ENCODE peak calls at places on chromosomes 7 and 10, in eight cellular contexts. X is T follicular helper cell; I is dorsolateral prefrontal cortex; B is head of caudate nucleus; P is stimulated activated CD4-positive, alpha-beta T cell treated with anti-CD3 and anti-CD28 coated beads, Interleukin-12 subunit alpha, Interleukin-12 subunit beta, amount 100 ng/mL, for 48 hours; J is NCI-H1417 treated with DMSO at 0.1 percent for 48 hours; T is NCI-H1436; F is T-helper 17 cell. U is an unnamed sample.

GRCh38 chr7:150357771-150358427 is 10.7 kb upstream of the REPIN1 start:
- DNase-seq in P (no peak), T (no peak), X (no peak), F (no peak), J (no peak), B (no peak), I (no peak), U (no peak)

GRCh38 chr10:98173258-98173657 is 38.8 kb downstream of the R3HCC1L start:
- DNase-seq in B (no peak), I (no peak), X (no peak), F (no peak), J (no peak), P (no peak), T (no peak), U (no peak)

GRCh38 chr7:158252081-158252836 is 335.4 kb downstream of the PTPRN2 start:
- DNase-seq in I (peak; percentile 53), T (no peak), P (no peak), J (no peak), F (no peak), B (peak; percentile 52), X (no peak), U (no peak)

GRCh38 chr10:97683556-97684357 is 3.3 kb downstream of the AVPI1 start:
- DNase-seq in I (no peak), F (no peak), J (no peak), P (no peak), X (no peak), B (no peak), T (no peak), U (no peak)

GRCh38 chr7:105797652-105798051 is 78.7 kb downstream of the ATXN7L1 start:
- DNase-seq in X (no peak), J (no peak), B (no peak), I (no peak), T (no peak), F (no peak), P (no peak), U (no peak)

GRCh38 chr10:77360121-77360520 is 277.5 kb downstream of the KCNMA1 start:
- DNase-seq in P (no peak), F (no peak), J (no peak), I (no peak), X (no peak), T (no peak), B (no peak), U (no peak)

GRCh38 chr7:17815318-17815717 is 125.0 kb downstream of the SNX13 start:
- DNase-seq in P (no peak), X (no peak), J (no peak), B (no peak), F (no peak), I (no peak), T (no peak), U (no peak)

GRCh38 chr7:99631311-99632109 is 14.8 kb downstream of the ZSCAN25 start:
- DNase-seq in J (no peak), B (no peak), X (no peak), T (no peak), I (no peak), P (no peak), F (no peak), U (no peak)

GRCh38 chr7:158256091-158256816 is 331.4 kb downstream of the PTPRN2 start:
- DNase-seq in X (no peak), P (no peak), B (no peak), T (no peak), J (no peak), I (no peak), F (no peak), U (no peak)

GRCh38 chr10:133202778-133203651 is 27.0 kb upstream of the UTF1 start:
- DNase-seq in F (no peak), I (no peak), T (no peak), X (no peak), J (no peak), P (no peak), B (no peak), U (no peak)

GRCh38 chr7:30877010-30877740 is 34.5 kb upstream of the AQP1 start:
- DNase-seq in B (no peak), I (no peak), J (no peak), T (no peak), F (no peak), P (no peak), X (no peak), U (no peak)